ENCODE peak calls at places on chromosomes 5 and 9, in seven cellular contexts. W, B, I, F, V, Y and M are unnamed samples.

GRCh38 chr9:138099803-138100598 is 222.4 kb downstream of the CACNA1B start:
- DNase-seq in W (no peak), F (no peak), Y (no peak), V (no peak), I (no peak), B (peak), M (no peak)

GRCh38 chr9:7042124-7042523 is 284.4 kb downstream of the KDM4C start:
- DNase-seq in W (no peak), F (no peak), V (no peak), I (no peak), B (no peak), Y (no peak), M (no peak)

GRCh38 chr5:72465601-72466563 is 41.3 kb downstream of the ZNF366 start:
- DNase-seq in W (no peak), Y (peak), V (no peak), I (no peak), F (peak), B (no peak), M (peak)

GRCh38 chr5:2038337-2039179 is 155.8 kb upstream of the IRX4 start:
- DNase-seq in B (peak), F (peak), I (peak), V (peak), Y (no peak), W (peak), M (peak)

GRCh38 chr9:18564018-18564880 is 90.3 kb downstream of the ADAMTSL1 start:
- DNase-seq in B (no peak), F (no peak), V (no peak), I (no peak), W (no peak), Y (no peak), M (no peak)

GRCh38 chr9:647522-647921 is 194.0 kb upstream of the DMRT1 start:
- DNase-seq in W (no peak), V (no peak), Y (no peak), I (no peak), F (no peak), B (no peak), M (no peak)

GRCh38 chr9:85332487-85332886 is 409.3 kb downstream of the AGTPBP1 start:
- DNase-seq in V (no peak), W (no peak), Y (no peak), F (peak), I (peak), B (no peak), M (no peak)

GRCh38 chr5:74483001-74483400 is 157.5 kb downstream of the ENC1 start:
- DNase-seq in B (no peak), V (no peak), Y (no peak), I (no peak), F (no peak), W (no peak), M (no peak)

GRCh38 chr9:113669523-113670115 is 206.1 kb downstream of the RGS3 start:
- DNase-seq in B (no peak), V (no peak), F (no peak), Y (no peak), I (no peak), W (no peak), M (no peak)

GRCh38 chr5:141875022-141875740 is 3.0 kb downstream of the PCDH1 start:
- DNase-seq in F (no peak), I (no peak), V (no peak), B (peak), W (no peak), Y (no peak), M (no peak)

GRCh38 chr9:79215819-79216218 is 355.9 kb upstream of the TLE4 start:
- DNase-seq in I (no peak), F (no peak), V (no peak), Y (no peak), B (no peak), W (peak), M (no peak)